ENCODE peak calls at places on chromosomes 16 and 17, in seven cellular contexts. Y is glutamatergic neuron, P is lower leg skin, I is sigmoid colon, J is lower lobe of right lung, M is AG09319, Q is RWPE1. B is an unnamed sample.

GRCh38 chr17:13587487-13588338 is 14.0 kb downstream of the HS3ST3A1 start:
- DNase-seq in I (no peak), M (no peak), P (no peak), Q (no peak), Y (no peak), J (no peak), B (no peak)

GRCh38 chr16:87131996-87132345 is 185.2 kb downstream of the C16orf95 start:
- DNase-seq in M (no peak), Q (no peak), Y (no peak), J (no peak), I (peak; percentile 43), P (no peak), B (no peak)

GRCh38 chr17:76408037-76408849 is 23.8 kb downstream of the SPHK1 start:
- DNase-seq in Q (peak; percentile 60), M (no peak), P (no peak), Y (peak; percentile 75), I (no peak), J (peak; percentile 75), B (peak; percentile 71)

GRCh38 chr17:19897108-19897854 is 29.5 kb upstream of the ULK2 start:
- DNase-seq in Y (no peak), I (peak; percentile 81), P (no peak), J (no peak), M (no peak), Q (peak; percentile 38), B (no peak)

GRCh38 chr16:70694517-70695218 is 8.8 kb upstream of the MTSS2 start:
- DNase-seq in I (no peak), Q (no peak), P (no peak), J (no peak), M (no peak), Y (no peak), B (no peak)

GRCh38 chr16:1144476-1145382 is 8.2 kb upstream of the CACNA1H start:
- DNase-seq in J (no peak), P (no peak), Y (no peak), I (no peak), Q (no peak), M (no peak), B (peak; percentile 42)

GRCh38 chr16:67393111-67393789 is at the start of gene TPPP3:
- DNase-seq in M (peak; percentile 52), Y (peak; percentile 89), J (peak; percentile 91), P (peak; percentile 75), I (peak; percentile 95), Q (peak; percentile 44), B (peak; percentile 94)

GRCh38 chr17:77966476-77966875 is 8.0 kb downstream of the TNRC6C start:
- DNase-seq in J (no peak), P (no peak), I (no peak), M (no peak), Y (no peak), Q (no peak), B (no peak)

GRCh38 chr17:10059684-10060211 is 138.7 kb downstream of the GAS7 start:
- DNase-seq in Y (no peak), P (no peak), I (no peak), M (no peak), Q (no peak), J (no peak), B (no peak)

GRCh38 chr16:15642557-15643452 is at the start of gene MARF1:
- DNase-seq in I (peak; percentile 99), P (peak; percentile 97), J (peak; percentile 99), Y (peak; percentile 100), Q (peak; percentile 87), M (peak; percentile 85), B (peak; percentile 100)

GRCh38 chr16:4511441-4512082 is 27.0 kb downstream of the CDIP1 start:
- DNase-seq in Q (peak; percentile 41), P (no peak), M (no peak), I (no peak), Y (peak; percentile 86), J (no peak), B (peak; percentile 70)

GRCh38 chr17:4934173-4934979 is 2.3 kb downstream of the GP1BA start:
- DNase-seq in Y (no peak), P (no peak), M (no peak), I (no peak), J (no peak), Q (no peak), B (peak; percentile 35)

GRCh38 chr16:27330542-27330941 is 16.8 kb downstream of the IL4R start:
- DNase-seq in I (peak; percentile 97), J (peak; percentile 69), Y (no peak), M (peak; percentile 94), P (peak; percentile 79), Q (no peak), B (no peak)

GRCh38 chr17:76166168-76166567 is 25.1 kb upstream of the FOXJ1 start:
- DNase-seq in J (no peak), P (no peak), Y (no peak), I (no peak), Q (no peak), M (no peak), B (no peak)

GRCh38 chr17:19320876-19321275 is 41.6 kb downstream of the B9D1 start:
- DNase-seq in J (no peak), M (no peak), P (no peak), I (peak; percentile 47), Q (no peak), Y (no peak), B (no peak)

GRCh38 chr16:48911700-48912099 is 301.7 kb upstream of the N4BP1 start:
- DNase-seq in J (no peak), I (no peak), Y (no peak), P (no peak), M (no peak), Q (no peak), B (no peak)

GRCh38 chr16:85565340-85565739 is 47.8 kb upstream of the GSE1 start:
- DNase-seq in Q (no peak), I (no peak), J (no peak), P (no peak), Y (no peak), M (no peak), B (no peak)

DNA sequence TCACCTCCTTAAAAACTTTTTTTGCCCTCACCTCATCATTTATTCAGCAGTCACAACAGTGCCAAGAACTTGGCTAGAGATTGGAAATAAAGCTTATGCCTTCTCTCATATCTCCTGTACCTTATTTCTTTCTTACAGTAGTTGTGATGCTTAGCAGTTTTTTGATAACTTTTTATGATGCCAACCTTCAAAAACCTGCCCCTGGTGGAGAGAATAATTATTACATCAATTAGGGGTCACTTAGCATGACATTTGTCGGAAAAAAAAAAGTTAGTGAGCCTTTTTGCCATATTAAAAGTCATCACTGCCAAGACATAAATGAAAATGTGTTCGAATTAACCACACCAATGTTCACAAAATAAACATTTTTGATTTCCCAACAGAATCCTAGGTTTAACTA is 296.6 kb downstream of the WWOX start:
- DNase-seq in M (no peak), Y (no peak), J (no peak), I (no peak), Q (no peak), P (no peak), B (no peak)
- TF ChIP-seq CTCF in M (no peak), Y (peak; percentile 85), J (peak; percentile 12), I (no peak), Q (peak; percentile 8), P (no peak), B (peak; percentile 18)

DNA sequence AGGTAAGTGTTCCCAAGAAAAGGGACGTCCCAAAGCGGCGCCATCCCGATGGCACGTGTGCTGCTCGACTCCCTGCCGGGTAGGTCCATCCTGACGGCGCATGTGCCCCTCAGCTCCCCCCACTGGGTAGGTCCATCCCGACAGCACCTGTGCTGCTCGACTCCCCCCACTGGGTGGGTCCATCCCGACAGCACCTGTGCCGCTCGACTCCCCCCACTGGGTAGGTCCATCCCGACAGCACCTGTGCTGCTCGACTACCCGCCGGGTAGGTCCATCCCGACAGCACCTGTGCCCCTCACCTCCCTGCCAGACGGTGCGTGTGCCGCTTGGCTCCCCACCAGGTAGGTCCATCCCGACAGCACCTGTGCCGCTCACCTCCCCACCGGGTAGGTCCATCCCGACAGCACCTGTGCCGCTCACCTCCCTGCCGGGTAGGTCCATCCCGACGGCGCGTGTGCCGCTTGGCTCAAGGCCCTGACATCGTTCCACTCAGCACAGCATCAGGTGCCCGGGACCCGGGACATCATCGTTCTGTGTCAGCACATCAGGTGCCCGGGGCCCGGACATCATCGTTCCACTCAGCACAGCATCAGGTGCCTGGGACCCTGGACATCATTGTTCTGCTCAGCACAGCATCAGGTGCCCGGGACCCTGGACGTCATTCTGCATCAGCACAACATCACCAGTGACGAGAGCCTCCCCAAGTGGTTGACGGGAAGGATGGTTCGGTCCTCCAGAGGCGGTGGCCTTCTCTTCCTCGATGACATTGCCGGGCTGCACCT is 5.7 kb upstream of the FN3K start:
- DNase-seq in Y (no peak), Q (no peak), I (no peak), P (no peak), J (no peak), M (no peak), B (no peak)
- TF ChIP-seq CTCF in Y (no peak), Q (no peak), I (no peak), P (no peak), J (no peak), M (no peak), B (no peak)

DNA sequence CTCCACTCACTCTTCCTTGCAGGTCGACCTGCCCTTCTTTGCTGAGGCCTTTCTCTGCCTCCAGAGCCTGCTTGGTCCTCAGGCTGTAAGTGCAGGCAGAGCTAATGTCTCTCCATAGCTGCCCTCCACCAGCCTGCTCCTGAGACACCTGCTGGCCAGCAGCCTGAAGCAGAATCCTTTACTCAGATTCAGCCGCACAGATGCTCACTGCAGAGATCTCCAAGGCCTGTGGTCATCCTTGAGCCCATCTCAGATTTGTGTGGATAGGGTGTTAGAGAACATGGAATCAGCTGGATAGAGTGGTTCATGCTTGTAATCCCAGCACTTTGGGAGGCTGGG is 11.5 kb downstream of the DEXI start:
- DNase-seq in Y (peak; percentile 33), M (no peak), P (no peak), J (no peak), Q (no peak), I (no peak), B (no peak)
- TF ChIP-seq CTCF in Y (no peak), M (no peak), P (no peak), J (no peak), Q (no peak), I (no peak), B (no peak)

GRCh38 chr16:6576646-6577045 is 756.0 kb upstream of the RBFOX1 start:
- DNase-seq in Q (no peak), M (no peak), Y (no peak), P (no peak), I (no peak), J (no peak), B (no peak)

GRCh38 chr16:6574146-6574545 is 758.5 kb upstream of the RBFOX1 start:
- DNase-seq in P (no peak), Y (no peak), I (no peak), Q (no peak), J (no peak), M (no peak), B (no peak)

GRCh38 chr16:6571044-6571443 is 761.6 kb upstream of the RBFOX1 start:
- DNase-seq in Y (peak; percentile 21), J (no peak), P (no peak), I (no peak), M (no peak), Q (no peak), B (peak; percentile 11)

GRCh38 chr16:6570520-6570919 is 762.1 kb upstream of the RBFOX1 start:
- DNase-seq in J (no peak), Y (no peak), P (no peak), Q (no peak), M (no peak), I (no peak), B (no peak)

DNA sequence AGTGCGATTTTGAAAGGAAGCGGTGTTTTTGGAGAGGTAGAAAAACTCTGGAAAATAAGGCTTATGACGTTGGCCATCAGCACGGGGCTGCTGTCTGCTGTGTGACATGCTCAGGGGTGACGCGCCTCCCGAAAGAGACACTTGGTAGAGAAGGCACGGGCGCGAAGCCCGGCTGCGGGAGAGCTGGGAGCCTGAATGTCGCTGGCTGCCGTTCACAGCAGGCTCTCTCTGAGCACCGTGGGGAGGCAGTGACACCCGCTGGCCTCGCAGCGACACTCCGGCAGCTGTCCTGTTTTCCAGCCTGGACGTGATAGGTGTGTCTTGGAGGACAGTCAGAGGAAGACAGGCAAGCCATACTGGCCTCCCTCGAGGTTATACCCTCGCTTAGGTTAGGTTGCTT is 759.1 kb upstream of the RBFOX1 start:
- DNase-seq in Q (no peak), Y (peak; percentile 72), P (no peak), M (no peak), I (no peak), J (no peak), B (peak; percentile 68)
- TF ChIP-seq CTCF in Q (no peak), Y (no peak), P (no peak), M (no peak), I (no peak), J (peak; percentile 12), B (peak; percentile 50)